ENCODE peak calls at places on chromosomes 2 and 18, in seven cellular contexts. V is EH; P is stimulated activated CD8-positive, alpha-beta memory T cell treated with anti-CD3 and anti-CD28 coated beads, Interleukin-15, amount 100 ng/mL, for 24 hours; G is hippocampal formation; W is A549; O is head of caudate nucleus; X is foreskin fibroblast. M is an unnamed sample.

GRCh38 chr2:10378189-10378588 is 69.9 kb downstream of the ODC1 start:
- DNase-seq in V (no peak), P (no peak), G (no peak), W (no peak), O (no peak), X (no peak), M (no peak)

GRCh38 chr2:53970095-53970897 is 497 bp downstream of the PSME4 start:
- DNase-seq in V (peak; percentile 53), P (peak; percentile 6), G (peak; percentile 50), W (peak; percentile 51), O (peak; percentile 46), X (peak; percentile 65), M (peak; percentile 9)

GRCh38 chr2:19799881-19800780 is 101.7 kb downstream of the TTC32 start:
- DNase-seq in V (peak; percentile 36), P (no peak), G (no peak), W (no peak), O (no peak), X (peak; percentile 58), M (peak; percentile 25)

GRCh38 chr2:11524470-11524869 is 9.4 kb upstream of the GREB1 start:
- DNase-seq in V (no peak), P (no peak), G (no peak), W (no peak), O (no peak), X (no peak), M (no peak)

GRCh38 chr18:22465859-22466602 is 48.3 kb upstream of the CTAGE1 start:
- DNase-seq in V (peak; percentile 98), P (no peak), G (no peak), W (peak; percentile 91), O (peak; percentile 14), X (peak; percentile 90), M (peak; percentile 92)

GRCh38 chr2:100391735-100392515 is 25.5 kb downstream of the CHST10 start:
- DNase-seq in V (no peak), P (no peak), G (peak; percentile 30), W (no peak), O (peak; percentile 42), X (no peak), M (no peak)

GRCh38 chr2:160299540-160299939 is 99.5 kb upstream of the ITGB6 start:
- DNase-seq in V (peak; percentile 52), P (no peak), G (no peak), W (no peak), O (no peak), X (no peak), M (no peak)

GRCh38 chr2:101622633-101623521 is 74.6 kb upstream of the MAP4K4 start:
- DNase-seq in V (no peak), P (no peak), G (no peak), W (no peak), O (no peak), X (no peak), M (no peak)

GRCh38 chr2:218010116-218010837 is 7.5 kb upstream of the TNS1 start:
- DNase-seq in V (peak; percentile 71), P (no peak), G (no peak), W (peak; percentile 25), O (peak; percentile 51), X (peak; percentile 84), M (no peak)

GRCh38 chr2:223165423-223166214 is 113.6 kb downstream of the KCNE4 start:
- DNase-seq in V (no peak), P (no peak), G (no peak), W (no peak), O (no peak), X (no peak), M (no peak)

GRCh38 chr18:50158866-50159653 is 35.9 kb downstream of the MYO5B start:
- DNase-seq in V (no peak), P (no peak), G (no peak), W (no peak), O (no peak), X (no peak), M (peak; percentile 53)

GRCh38 chr18:10661333-10661732 is 135.5 kb downstream of the NAPG start:
- DNase-seq in V (peak; percentile 16), P (no peak), G (no peak), W (no peak), O (no peak), X (peak; percentile 61), M (peak; percentile 95)

GRCh38 chr2:6290626-6291025 is 575.1 kb downstream of the CMPK2 start:
- DNase-seq in V (no peak), P (no peak), G (no peak), W (no peak), O (no peak), X (no peak), M (peak; percentile 56)

GRCh38 chr2:236107971-236108625 is 60.1 kb downstream of the GBX2 start:
- DNase-seq in V (no peak), P (no peak), G (no peak), W (no peak), O (peak; percentile 27), X (no peak), M (no peak)

GRCh38 chr2:161228511-161229240 is 68.4 kb downstream of the TANK start:
- DNase-seq in V (no peak), P (no peak), G (no peak), W (peak; percentile 31), O (no peak), X (no peak), M (no peak)

GRCh38 chr2:166344286-166345113 is 31.2 kb downstream of the SCN9A start:
- DNase-seq in V (peak; percentile 89), P (no peak), G (no peak), W (no peak), O (no peak), X (peak; percentile 78), M (no peak)

GRCh38 chr2:103781401-103781800 is 1019.6 kb downstream of the TMEM182 start:
- DNase-seq in V (no peak), P (no peak), G (no peak), W (no peak), O (no peak), X (no peak), M (no peak)

GRCh38 chr2:95343429-95344207 is 46.5 kb downstream of the KCNIP3 start:
- DNase-seq in V (no peak), P (no peak), G (no peak), W (no peak), O (no peak), X (no peak), M (peak; percentile 54)

GRCh38 chr2:200963129-200963917 is at the start of gene ORC2:
- DNase-seq in V (peak; percentile 91), P (peak; percentile 67), G (peak; percentile 91), W (peak; percentile 96), O (peak; percentile 96), X (peak; percentile 98), M (peak; percentile 90)

GRCh38 chr2:125455110-125455509 is 1200.8 kb upstream of the GYPC start:
- DNase-seq in V (peak; percentile 45), P (no peak), G (no peak), W (no peak), O (no peak), X (peak; percentile 1), M (peak; percentile 38)

GRCh38 chr2:106096446-106097369 is 97.4 kb downstream of the UXS1 start:
- DNase-seq in V (no peak), P (no peak), G (no peak), W (no peak), O (no peak), X (no peak), M (no peak)

GRCh38 chr2:26465266-26465925 is 12.5 kb downstream of the OTOF start:
- DNase-seq in V (no peak), P (no peak), G (no peak), W (no peak), O (no peak), X (no peak), M (no peak)

GRCh38 chr2:240864475-240864874 is 4.1 kb upstream of the AGXT start:
- DNase-seq in V (no peak), P (no peak), G (no peak), W (no peak), O (no peak), X (no peak), M (no peak)

GRCh38 chr2:172095146-172095904 is 7.4 kb downstream of the DLX2 start:
- DNase-seq in V (peak; percentile 94), P (no peak), G (no peak), W (peak; percentile 74), O (no peak), X (peak; percentile 88), M (peak; percentile 40)

GRCh38 chr2:215500466-215500865 is 64.6 kb upstream of the FN1 start:
- DNase-seq in V (no peak), P (no peak), G (no peak), W (no peak), O (no peak), X (no peak), M (no peak)

GRCh38 chr2:85561280-85562212 is at the start of gene GGCX:
- DNase-seq in V (peak; percentile 91), P (peak; percentile 89), G (peak; percentile 90), W (peak; percentile 97), O (peak; percentile 96), X (peak; percentile 98), M (peak; percentile 85)

GRCh38 chr2:37205689-37206341 is 9.5 kb downstream of the CEBPZOS start:
- DNase-seq in V (no peak), P (no peak), G (no peak), W (no peak), O (no peak), X (no peak), M (no peak)

GRCh38 chr2:2757764-2758163 is 426.7 kb upstream of the MYT1L start:
- DNase-seq in V (no peak), P (no peak), G (no peak), W (no peak), O (no peak), X (no peak), M (no peak)

GRCh38 chr18:44079602-44080001 is 601.1 kb upstream of the SETBP1 start:
- DNase-seq in V (peak; percentile 23), P (no peak), G (no peak), W (no peak), O (no peak), X (peak; percentile 82), M (peak; percentile 68)

GRCh38 chr2:239133945-239134570 is 266.8 kb downstream of the HDAC4 start:
- DNase-seq in V (no peak), P (no peak), G (no peak), W (no peak), O (no peak), X (no peak), M (no peak)

GRCh38 chr2:20186078-20186854 is 38.7 kb downstream of the SDC1 start:
- DNase-seq in V (peak; percentile 58), P (no peak), G (peak; percentile 37), W (peak; percentile 64), O (peak; percentile 44), X (peak; percentile 37), M (peak; percentile 93)

GRCh38 chr2:85924522-85924921 is 35.7 kb upstream of the ST3GAL5 start:
- DNase-seq in V (peak; percentile 54), P (no peak), G (peak; percentile 56), W (peak; percentile 43), O (peak; percentile 64), X (peak; percentile 83), M (no peak)

GRCh38 chr2:8625399-8626283 is 56.2 kb upstream of the ID2 start:
- DNase-seq in V (no peak), P (no peak), G (no peak), W (peak; percentile 57), O (no peak), X (no peak), M (no peak)